ENCODE peak calls at places on chromosomes 2 and 18, in ten cellular contexts. N is HCT116, R is HL-60, K is cardiac muscle cell, E is Panc1, B is colonic mucosa, J is adrenal gland, X is lower lobe of right lung, L is heart left ventricle, Y is pancreas. W is an unnamed sample.

GRCh38 chr2:239006886-239007285 is 159.0 kb downstream of the TWIST2 start:
- DNase-seq in N (no peak), R (no peak), K (no peak), E (peak; percentile 10), B (no peak), J (no peak), X (no peak), L (no peak), Y (no peak), W (no peak)

GRCh38 chr2:120231974-120232635 is 8.9 kb upstream of the TMEM185B start:
- DNase-seq in N (no peak), R (no peak), K (no peak), E (no peak), B (no peak), J (peak; percentile 68), X (no peak), L (no peak), Y (no peak), W (no peak)

GRCh38 chr2:12998701-12999100 is 282.0 kb downstream of the TRIB2 start:
- DNase-seq in N (no peak), R (no peak), K (no peak), E (no peak), B (no peak), J (no peak), X (no peak), L (no peak), Y (no peak), W (no peak)

GRCh38 chr2:197919487-197919886 is 115.1 kb downstream of the PLCL1 start:
- DNase-seq in N (no peak), R (peak; percentile 61), K (no peak), E (no peak), B (no peak), J (no peak), X (no peak), L (no peak), Y (no peak), W (no peak)

GRCh38 chr18:23225518-23225917 is 90.2 kb downstream of the CABLES1 start:
- DNase-seq in N (no peak), R (no peak), K (no peak), E (no peak), B (no peak), J (peak; percentile 34), X (no peak), L (no peak), Y (no peak), W (no peak)

GRCh38 chr2:95040470-95040869 is 15.0 kb downstream of the MAL start:
- DNase-seq in N (no peak), R (no peak), K (no peak), E (no peak), B (no peak), J (no peak), X (no peak), L (no peak), Y (no peak), W (no peak)

GRCh38 chr2:226911932-226912331 is 76.1 kb downstream of the RHBDD1 start:
- DNase-seq in N (no peak), R (no peak), K (no peak), E (no peak), B (no peak), J (no peak), X (no peak), L (no peak), Y (no peak), W (no peak)

GRCh38 chr2:63827749-63828148 is 13.9 kb upstream of the UGP2 start:
- DNase-seq in N (peak; percentile 32), R (no peak), K (no peak), E (no peak), B (no peak), J (no peak), X (no peak), L (no peak), Y (no peak), W (no peak)

GRCh38 chr2:20448246-20449046 is 1.6 kb downstream of the RHOB start:
- DNase-seq in N (no peak), R (no peak), K (peak; percentile 29), E (no peak), B (no peak), J (peak; percentile 52), X (no peak), L (peak; percentile 26), Y (no peak), W (no peak)

GRCh38 chr2:240452471-240453256 is 17.2 kb downstream of the GPC1 start:
- DNase-seq in N (no peak), R (no peak), K (peak; percentile 85), E (no peak), B (peak; percentile 71), J (peak; percentile 81), X (peak; percentile 74), L (peak; percentile 72), Y (peak; percentile 87), W (peak; percentile 74)

GRCh38 chr18:46408334-46408987 is 248.6 kb downstream of the LOXHD1 start:
- DNase-seq in N (no peak), R (peak; percentile 40), K (no peak), E (no peak), B (no peak), J (no peak), X (no peak), L (no peak), Y (no peak), W (no peak)

GRCh38 chr2:65450810-65451209 is 18.4 kb upstream of the SPRED2 start:
- DNase-seq in N (no peak), R (no peak), K (no peak), E (no peak), B (peak; percentile 55), J (no peak), X (no peak), L (no peak), Y (no peak), W (no peak)

GRCh38 chr2:65452150-65452895 is 19.9 kb upstream of the SPRED2 start:
- DNase-seq in N (no peak), R (no peak), K (no peak), E (no peak), B (no peak), J (no peak), X (no peak), L (no peak), Y (no peak), W (no peak)

GRCh38 chr2:65456074-65456473 is 23.7 kb upstream of the SPRED2 start:
- DNase-seq in N (no peak), R (no peak), K (no peak), E (no peak), B (no peak), J (no peak), X (no peak), L (no peak), Y (no peak), W (no peak)

GRCh38 chr2:65453916-65454315 is 21.5 kb upstream of the SPRED2 start:
- DNase-seq in N (no peak), R (no peak), K (no peak), E (no peak), B (no peak), J (no peak), X (no peak), L (no peak), Y (no peak), W (no peak)

DNA sequence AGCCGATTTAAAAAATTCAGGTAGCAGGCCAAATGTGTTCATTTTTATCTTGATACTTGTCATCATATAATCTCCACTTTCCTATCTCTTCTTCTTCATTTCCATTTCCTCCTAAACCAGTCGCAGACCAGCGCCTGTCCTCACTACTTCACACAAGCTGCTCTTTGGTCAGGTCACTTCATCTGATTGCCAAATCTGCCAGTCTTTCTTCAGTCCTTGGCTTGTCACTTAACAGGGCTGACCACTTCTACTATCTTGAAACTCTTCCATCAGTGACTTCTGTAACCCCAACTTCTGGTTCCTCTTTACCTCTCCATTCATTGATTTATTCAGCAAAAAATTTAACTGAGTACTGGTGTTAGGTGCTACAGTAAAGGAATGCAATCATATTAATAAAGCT is 18.0 kb upstream of the SPRED2 start:
- DNase-seq in N (no peak), R (peak; percentile 69), K (no peak), E (no peak), B (no peak), J (no peak), X (no peak), L (no peak), Y (no peak), W (no peak)
- TF ChIP-seq CTCF in N (no peak), R (no peak), K (no peak), E (no peak), B (no peak), J (no peak), X (no peak), L (no peak), Y (no peak), W (no peak)

GRCh38 chr2:42214669-42215068 is 45.5 kb downstream of the EML4 start:
- DNase-seq in N (no peak), R (peak; percentile 3), K (no peak), E (no peak), B (no peak), J (no peak), X (no peak), L (no peak), Y (no peak), W (no peak)

GRCh38 chr2:42216712-42217111 is 47.6 kb downstream of the EML4 start:
- DNase-seq in N (no peak), R (peak; percentile 41), K (no peak), E (no peak), B (no peak), J (no peak), X (no peak), L (no peak), Y (no peak), W (no peak)

GRCh38 chr2:42210203-42210602 is 41.0 kb downstream of the EML4 start:
- DNase-seq in N (no peak), R (no peak), K (no peak), E (no peak), B (no peak), J (no peak), X (no peak), L (no peak), Y (no peak), W (no peak)

GRCh38 chr2:42207826-42208225 is 38.7 kb downstream of the EML4 start:
- DNase-seq in N (no peak), R (no peak), K (no peak), E (no peak), B (no peak), J (no peak), X (no peak), L (no peak), Y (no peak), W (no peak)

GRCh38 chr2:42211291-42211690 is 42.1 kb downstream of the EML4 start:
- DNase-seq in N (no peak), R (no peak), K (no peak), E (no peak), B (no peak), J (no peak), X (no peak), L (no peak), Y (no peak), W (no peak)
- H3K27ac ChIP-seq in N (no peak overlapping the region), R (no peak overlapping the region), K (no peak overlapping the region), E (no peak overlapping the region), B (no peak overlapping the region), J (no peak overlapping the region), X (no peak overlapping the region), L (no peak overlapping the region), Y (no peak overlapping the region), W (no peak overlapping the region)

GRCh38 chr2:232843860-232844259 is 26.2 kb upstream of the SNORC start:
- DNase-seq in N (no peak), R (peak; percentile 2), K (peak; percentile 71), E (no peak), B (no peak), J (no peak), X (no peak), L (no peak), Y (no peak), W (no peak)
- TF ChIP-seq CTCF in N (peak; percentile 29), R (no peak), K (peak; percentile 5), E (peak; percentile 30), B (no peak), J (no peak), X (no peak), L (peak; percentile 33), Y (no peak), W (peak; percentile 55)

GRCh38 chr18:13577091-13577697 is 149.2 kb downstream of the FAM210A start:
- DNase-seq in N (no peak), R (peak; percentile 64), K (no peak), E (no peak), B (no peak), J (no peak), X (no peak), L (no peak), Y (no peak), W (no peak)
- H3K27ac ChIP-seq in N (no peak overlapping the region), R (no peak overlapping the region), K (no peak overlapping the region), E (no peak overlapping the region), B (no peak overlapping the region), J (peak overlapping the region; percentile 62), X (peak overlapping the region; percentile 63), L (no peak overlapping the region), Y (no peak overlapping the region), W (no peak overlapping the region)